ENCODE peak calls at places on chromosomes 6 and 20, in six cellular contexts. One of them, this sample, is unnamed.

GRCh38 chr20:25389858-25390537 is 637 bp downstream of the ABHD12 start:
- DNase-seq in anterior cingulate cortex: no peak
- DNase-seq in activated T-helper 1 cell treated with anti-CD3 and anti-CD28 coated beads, Interleukin-2, amount 50 U/mL, for 16 hours: no peak
- DNase-seq in endothelial cell: peak
- DNase-seq in stimulated activated CD8-positive, alpha-beta memory T cell treated with anti-CD3 and anti-CD28 coated beads, Interleukin-15, amount 100 ng/mL, for 24 hours: peak
- DNase-seq in psoas muscle: peak
- DNase-seq in this sample: peak

GRCh38 chr6:166760288-166760687 is 133.2 kb upstream of the RPS6KA2 start:
- DNase-seq in psoas muscle: no peak
- DNase-seq in anterior cingulate cortex: no peak
- DNase-seq in activated T-helper 1 cell treated with anti-CD3 and anti-CD28 coated beads, Interleukin-2, amount 50 U/mL, for 16 hours: peak
- DNase-seq in stimulated activated CD8-positive, alpha-beta memory T cell treated with anti-CD3 and anti-CD28 coated beads, Interleukin-15, amount 100 ng/mL, for 24 hours: no peak
- DNase-seq in endothelial cell: no peak
- DNase-seq in this sample: no peak

GRCh38 chr6:37433657-37434271 is 743 bp downstream of the CMTR1 start:
- DNase-seq in activated T-helper 1 cell treated with anti-CD3 and anti-CD28 coated beads, Interleukin-2, amount 50 U/mL, for 16 hours: no peak
- DNase-seq in psoas muscle: no peak
- DNase-seq in stimulated activated CD8-positive, alpha-beta memory T cell treated with anti-CD3 and anti-CD28 coated beads, Interleukin-15, amount 100 ng/mL, for 24 hours: peak
- DNase-seq in endothelial cell: peak
- DNase-seq in anterior cingulate cortex: no peak
- DNase-seq in this sample: peak

GRCh38 chr20:48350291-48350988 is 477.4 kb downstream of the PREX1 start:
- DNase-seq in endothelial cell: peak
- DNase-seq in psoas muscle: no peak
- DNase-seq in activated T-helper 1 cell treated with anti-CD3 and anti-CD28 coated beads, Interleukin-2, amount 50 U/mL, for 16 hours: no peak
- DNase-seq in stimulated activated CD8-positive, alpha-beta memory T cell treated with anti-CD3 and anti-CD28 coated beads, Interleukin-15, amount 100 ng/mL, for 24 hours: no peak
- DNase-seq in anterior cingulate cortex: no peak
- DNase-seq in this sample: no peak

GRCh38 chr6:131107166-131107565 is 28.1 kb upstream of the AKAP7 start:
- DNase-seq in stimulated activated CD8-positive, alpha-beta memory T cell treated with anti-CD3 and anti-CD28 coated beads, Interleukin-15, amount 100 ng/mL, for 24 hours: no peak
- DNase-seq in anterior cingulate cortex: no peak
- DNase-seq in endothelial cell: no peak
- DNase-seq in psoas muscle: no peak
- DNase-seq in activated T-helper 1 cell treated with anti-CD3 and anti-CD28 coated beads, Interleukin-2, amount 50 U/mL, for 16 hours: no peak
- DNase-seq in this sample: no peak

GRCh38 chr6:41275489-41275888 is 11.0 kb downstream of the TREM1 start:
- DNase-seq in psoas muscle: no peak
- DNase-seq in stimulated activated CD8-positive, alpha-beta memory T cell treated with anti-CD3 and anti-CD28 coated beads, Interleukin-15, amount 100 ng/mL, for 24 hours: no peak
- DNase-seq in anterior cingulate cortex: no peak
- DNase-seq in endothelial cell: no peak
- DNase-seq in activated T-helper 1 cell treated with anti-CD3 and anti-CD28 coated beads, Interleukin-2, amount 50 U/mL, for 16 hours: no peak
- DNase-seq in this sample: no peak

GRCh38 chr20:2741463-2741862 is 48.9 kb downstream of the EBF4 start:
- DNase-seq in endothelial cell: no peak
- DNase-seq in psoas muscle: no peak
- DNase-seq in activated T-helper 1 cell treated with anti-CD3 and anti-CD28 coated beads, Interleukin-2, amount 50 U/mL, for 16 hours: no peak
- DNase-seq in stimulated activated CD8-positive, alpha-beta memory T cell treated with anti-CD3 and anti-CD28 coated beads, Interleukin-15, amount 100 ng/mL, for 24 hours: no peak
- DNase-seq in anterior cingulate cortex: no peak
- DNase-seq in this sample: no peak

GRCh38 chr6:11500008-11500407 is 37.5 kb upstream of the TMEM170B start:
- DNase-seq in activated T-helper 1 cell treated with anti-CD3 and anti-CD28 coated beads, Interleukin-2, amount 50 U/mL, for 16 hours: no peak
- DNase-seq in psoas muscle: no peak
- DNase-seq in stimulated activated CD8-positive, alpha-beta memory T cell treated with anti-CD3 and anti-CD28 coated beads, Interleukin-15, amount 100 ng/mL, for 24 hours: no peak
- DNase-seq in anterior cingulate cortex: no peak
- DNase-seq in endothelial cell: no peak
- DNase-seq in this sample: no peak

GRCh38 chr20:5947276-5947675 is 3.1 kb downstream of the TRMT6 start:
- DNase-seq in activated T-helper 1 cell treated with anti-CD3 and anti-CD28 coated beads, Interleukin-2, amount 50 U/mL, for 16 hours: no peak
- DNase-seq in stimulated activated CD8-positive, alpha-beta memory T cell treated with anti-CD3 and anti-CD28 coated beads, Interleukin-15, amount 100 ng/mL, for 24 hours: no peak
- DNase-seq in endothelial cell: no peak
- DNase-seq in psoas muscle: no peak
- DNase-seq in anterior cingulate cortex: no peak
- DNase-seq in this sample: no peak

GRCh38 chr6:78605909-78606446 is 261.4 kb upstream of the IRAK1BP1 start:
- DNase-seq in psoas muscle: no peak
- DNase-seq in endothelial cell: no peak
- DNase-seq in stimulated activated CD8-positive, alpha-beta memory T cell treated with anti-CD3 and anti-CD28 coated beads, Interleukin-15, amount 100 ng/mL, for 24 hours: no peak
- DNase-seq in activated T-helper 1 cell treated with anti-CD3 and anti-CD28 coated beads, Interleukin-2, amount 50 U/mL, for 16 hours: no peak
- DNase-seq in anterior cingulate cortex: no peak
- DNase-seq in this sample: no peak

GRCh38 chr6:70414813-70415212 is 1.5 kb downstream of the FAM135A start:
- DNase-seq in anterior cingulate cortex: no peak
- DNase-seq in activated T-helper 1 cell treated with anti-CD3 and anti-CD28 coated beads, Interleukin-2, amount 50 U/mL, for 16 hours: no peak
- DNase-seq in endothelial cell: no peak
- DNase-seq in psoas muscle: no peak
- DNase-seq in stimulated activated CD8-positive, alpha-beta memory T cell treated with anti-CD3 and anti-CD28 coated beads, Interleukin-15, amount 100 ng/mL, for 24 hours: no peak
- DNase-seq in this sample: no peak

GRCh38 chr6:3349388-3350251 is 90.9 kb downstream of the PSMG4 start:
- DNase-seq in psoas muscle: no peak
- DNase-seq in activated T-helper 1 cell treated with anti-CD3 and anti-CD28 coated beads, Interleukin-2, amount 50 U/mL, for 16 hours: no peak
- DNase-seq in stimulated activated CD8-positive, alpha-beta memory T cell treated with anti-CD3 and anti-CD28 coated beads, Interleukin-15, amount 100 ng/mL, for 24 hours: no peak
- DNase-seq in endothelial cell: no peak
- DNase-seq in anterior cingulate cortex: no peak
- DNase-seq in this sample: no peak

GRCh38 chr6:141103246-141103645 is 1029.5 kb upstream of the GJE1 start:
- DNase-seq in anterior cingulate cortex: no peak
- DNase-seq in stimulated activated CD8-positive, alpha-beta memory T cell treated with anti-CD3 and anti-CD28 coated beads, Interleukin-15, amount 100 ng/mL, for 24 hours: no peak
- DNase-seq in endothelial cell: no peak
- DNase-seq in psoas muscle: no peak
- DNase-seq in activated T-helper 1 cell treated with anti-CD3 and anti-CD28 coated beads, Interleukin-2, amount 50 U/mL, for 16 hours: no peak
- DNase-seq in this sample: no peak

GRCh38 chr6:12637960-12638641 is 78.5 kb upstream of the PHACTR1 start:
- DNase-seq in activated T-helper 1 cell treated with anti-CD3 and anti-CD28 coated beads, Interleukin-2, amount 50 U/mL, for 16 hours: no peak
- DNase-seq in stimulated activated CD8-positive, alpha-beta memory T cell treated with anti-CD3 and anti-CD28 coated beads, Interleukin-15, amount 100 ng/mL, for 24 hours: peak
- DNase-seq in endothelial cell: peak
- DNase-seq in psoas muscle: no peak
- DNase-seq in anterior cingulate cortex: peak
- DNase-seq in this sample: peak

GRCh38 chr6:165010556-165011535 is 298.6 kb downstream of the C6orf118 start:
- DNase-seq in endothelial cell: no peak
- DNase-seq in stimulated activated CD8-positive, alpha-beta memory T cell treated with anti-CD3 and anti-CD28 coated beads, Interleukin-15, amount 100 ng/mL, for 24 hours: no peak
- DNase-seq in psoas muscle: no peak
- DNase-seq in activated T-helper 1 cell treated with anti-CD3 and anti-CD28 coated beads, Interleukin-2, amount 50 U/mL, for 16 hours: no peak
- DNase-seq in anterior cingulate cortex: no peak
- DNase-seq in this sample: no peak

GRCh38 chr20:16803965-16804792 is 56.0 kb downstream of the OTOR start:
- DNase-seq in psoas muscle: peak
- DNase-seq in anterior cingulate cortex: peak
- DNase-seq in activated T-helper 1 cell treated with anti-CD3 and anti-CD28 coated beads, Interleukin-2, amount 50 U/mL, for 16 hours: no peak
- DNase-seq in stimulated activated CD8-positive, alpha-beta memory T cell treated with anti-CD3 and anti-CD28 coated beads, Interleukin-15, amount 100 ng/mL, for 24 hours: peak
- DNase-seq in endothelial cell: peak
- DNase-seq in this sample: peak

GRCh38 chr6:133991096-133991593 is 38.1 kb downstream of the TBPL1 start:
- DNase-seq in endothelial cell: no peak
- DNase-seq in stimulated activated CD8-positive, alpha-beta memory T cell treated with anti-CD3 and anti-CD28 coated beads, Interleukin-15, amount 100 ng/mL, for 24 hours: no peak
- DNase-seq in anterior cingulate cortex: no peak
- DNase-seq in activated T-helper 1 cell treated with anti-CD3 and anti-CD28 coated beads, Interleukin-2, amount 50 U/mL, for 16 hours: no peak
- DNase-seq in psoas muscle: no peak
- DNase-seq in this sample: no peak

GRCh38 chr6:53924821-53925422 is 130.1 kb downstream of the LRRC1 start:
- DNase-seq in stimulated activated CD8-positive, alpha-beta memory T cell treated with anti-CD3 and anti-CD28 coated beads, Interleukin-15, amount 100 ng/mL, for 24 hours: no peak
- DNase-seq in anterior cingulate cortex: no peak
- DNase-seq in endothelial cell: no peak
- DNase-seq in psoas muscle: no peak
- DNase-seq in activated T-helper 1 cell treated with anti-CD3 and anti-CD28 coated beads, Interleukin-2, amount 50 U/mL, for 16 hours: no peak
- DNase-seq in this sample: no peak

GRCh38 chr6:116963972-116964371 is 86.9 kb downstream of the RFX6 start:
- DNase-seq in stimulated activated CD8-positive, alpha-beta memory T cell treated with anti-CD3 and anti-CD28 coated beads, Interleukin-15, amount 100 ng/mL, for 24 hours: no peak
- DNase-seq in anterior cingulate cortex: no peak
- DNase-seq in activated T-helper 1 cell treated with anti-CD3 and anti-CD28 coated beads, Interleukin-2, amount 50 U/mL, for 16 hours: no peak
- DNase-seq in psoas muscle: no peak
- DNase-seq in endothelial cell: no peak
- DNase-seq in this sample: no peak

GRCh38 chr6:116369540-116370327 is 1.0 kb upstream of the DSE start:
- DNase-seq in anterior cingulate cortex: no peak
- DNase-seq in endothelial cell: no peak
- DNase-seq in stimulated activated CD8-positive, alpha-beta memory T cell treated with anti-CD3 and anti-CD28 coated beads, Interleukin-15, amount 100 ng/mL, for 24 hours: no peak
- DNase-seq in psoas muscle: no peak
- DNase-seq in activated T-helper 1 cell treated with anti-CD3 and anti-CD28 coated beads, Interleukin-2, amount 50 U/mL, for 16 hours: no peak
- DNase-seq in this sample: no peak

GRCh38 chr6:21531393-21531792 is 62.2 kb upstream of the SOX4 start:
- DNase-seq in activated T-helper 1 cell treated with anti-CD3 and anti-CD28 coated beads, Interleukin-2, amount 50 U/mL, for 16 hours: no peak
- DNase-seq in stimulated activated CD8-positive, alpha-beta memory T cell treated with anti-CD3 and anti-CD28 coated beads, Interleukin-15, amount 100 ng/mL, for 24 hours: no peak
- DNase-seq in anterior cingulate cortex: no peak
- DNase-seq in endothelial cell: no peak
- DNase-seq in psoas muscle: no peak
- DNase-seq in this sample: no peak

GRCh38 chr20:14780508-14780907 is 443.1 kb upstream of the FLRT3 start:
- DNase-seq in anterior cingulate cortex: no peak
- DNase-seq in activated T-helper 1 cell treated with anti-CD3 and anti-CD28 coated beads, Interleukin-2, amount 50 U/mL, for 16 hours: no peak
- DNase-seq in endothelial cell: no peak
- DNase-seq in psoas muscle: no peak
- DNase-seq in stimulated activated CD8-positive, alpha-beta memory T cell treated with anti-CD3 and anti-CD28 coated beads, Interleukin-15, amount 100 ng/mL, for 24 hours: no peak
- DNase-seq in this sample: no peak